ENCODE peak calls at places on chromosome 10, in five cellular contexts. One of them, this sample, is unnamed.

GRCh38 chr10:68096913-68097509 is 12.3 kb upstream of the MYPN start:
- DNase-seq in fibroblast of pulmonary artery: peak; percentile 71
- DNase-seq in epithelial cell of esophagus: peak; percentile 98
- DNase-seq in fibroblast of mammary gland: peak; percentile 98
- DNase-seq in Peyer's patch: peak; percentile 57
- DNase-seq in this sample: peak; percentile 92

GRCh38 chr10:118002581-118002980 is 44.2 kb downstream of the RAB11FIP2 start:
- DNase-seq in Peyer's patch: no peak
- DNase-seq in epithelial cell of esophagus: peak; percentile 66
- DNase-seq in fibroblast of mammary gland: peak; percentile 66
- DNase-seq in fibroblast of pulmonary artery: peak; percentile 60
- DNase-seq in this sample: peak; percentile 35

GRCh38 chr10:126872135-126872534 is 33.1 kb upstream of the DOCK1 start:
- DNase-seq in epithelial cell of esophagus: no peak
- DNase-seq in fibroblast of mammary gland: no peak
- DNase-seq in Peyer's patch: no peak
- DNase-seq in fibroblast of pulmonary artery: no peak
- DNase-seq in this sample: no peak

GRCh38 chr10:93336110-93336509 is 146.0 kb downstream of the MYOF start:
- DNase-seq in fibroblast of pulmonary artery: no peak
- DNase-seq in fibroblast of mammary gland: no peak
- DNase-seq in Peyer's patch: no peak
- DNase-seq in epithelial cell of esophagus: peak; percentile 29
- DNase-seq in this sample: no peak

GRCh38 chr10:75230600-75231038 is 5.1 kb downstream of the COMTD1 start:
- DNase-seq in Peyer's patch: peak; percentile 92
- DNase-seq in fibroblast of mammary gland: peak; percentile 86
- DNase-seq in fibroblast of pulmonary artery: peak; percentile 89
- DNase-seq in epithelial cell of esophagus: peak; percentile 91
- DNase-seq in this sample: peak; percentile 84

GRCh38 chr10:72694476-72695369 is 2.8 kb downstream of the MCU start:
- DNase-seq in Peyer's patch: no peak
- DNase-seq in epithelial cell of esophagus: peak; percentile 60
- DNase-seq in fibroblast of pulmonary artery: peak; percentile 75
- DNase-seq in fibroblast of mammary gland: peak; percentile 64
- DNase-seq in this sample: peak; percentile 51

GRCh38 chr10:47396311-47396717 is 12.2 kb upstream of the ZNF488 start:
- DNase-seq in fibroblast of pulmonary artery: no peak
- DNase-seq in fibroblast of mammary gland: no peak
- DNase-seq in epithelial cell of esophagus: peak; percentile 94
- DNase-seq in Peyer's patch: no peak
- DNase-seq in this sample: no peak

GRCh38 chr10:57333880-57334279 is 933.8 kb downstream of the IPMK start:
- DNase-seq in epithelial cell of esophagus: no peak
- DNase-seq in fibroblast of mammary gland: no peak
- DNase-seq in fibroblast of pulmonary artery: no peak
- DNase-seq in Peyer's patch: no peak
- DNase-seq in this sample: no peak

GRCh38 chr10:132400547-132401151 is 3.6 kb downstream of the PWWP2B start:
- DNase-seq in Peyer's patch: peak; percentile 51
- DNase-seq in epithelial cell of esophagus: no peak
- DNase-seq in fibroblast of pulmonary artery: no peak
- DNase-seq in fibroblast of mammary gland: no peak
- DNase-seq in this sample: no peak
- H3K4me3 ChIP-seq in Peyer's patch: no peak overlapping the region
- H3K4me3 ChIP-seq in epithelial cell of esophagus: no peak overlapping the region
- H3K4me3 ChIP-seq in fibroblast of pulmonary artery: no peak overlapping the region
- H3K4me3 ChIP-seq in fibroblast of mammary gland: no peak overlapping the region
- H3K4me3 ChIP-seq in this sample: no peak overlapping the region

GRCh38 chr10:42753507-42754154 is 29.0 kb upstream of the BMS1 start:
- DNase-seq in epithelial cell of esophagus: no peak
- DNase-seq in fibroblast of mammary gland: no peak
- DNase-seq in Peyer's patch: no peak
- DNase-seq in fibroblast of pulmonary artery: no peak
- DNase-seq in this sample: no peak
- TF ChIP-seq CTCF in epithelial cell of esophagus: no peak
- TF ChIP-seq CTCF in fibroblast of mammary gland: no peak
- TF ChIP-seq CTCF in Peyer's patch: no peak
- TF ChIP-seq CTCF in fibroblast of pulmonary artery: no peak
- TF ChIP-seq CTCF in this sample: no peak

GRCh38 chr10:125482108-125482507 is 200.9 kb downstream of the TEX36 start:
- DNase-seq in epithelial cell of esophagus: no peak
- DNase-seq in Peyer's patch: no peak
- DNase-seq in fibroblast of pulmonary artery: peak; percentile 0
- DNase-seq in fibroblast of mammary gland: no peak
- DNase-seq in this sample: no peak

GRCh38 chr10:125479059-125479458 is 203.9 kb downstream of the TEX36 start:
- DNase-seq in fibroblast of mammary gland: peak; percentile 15
- DNase-seq in Peyer's patch: no peak
- DNase-seq in fibroblast of pulmonary artery: no peak
- DNase-seq in epithelial cell of esophagus: peak; percentile 98
- DNase-seq in this sample: peak; percentile 27

GRCh38 chr10:125484035-125484732 is 198.8 kb downstream of the TEX36 start:
- DNase-seq in Peyer's patch: no peak
- DNase-seq in epithelial cell of esophagus: no peak
- DNase-seq in fibroblast of mammary gland: no peak
- DNase-seq in fibroblast of pulmonary artery: no peak
- DNase-seq in this sample: no peak

DNA sequence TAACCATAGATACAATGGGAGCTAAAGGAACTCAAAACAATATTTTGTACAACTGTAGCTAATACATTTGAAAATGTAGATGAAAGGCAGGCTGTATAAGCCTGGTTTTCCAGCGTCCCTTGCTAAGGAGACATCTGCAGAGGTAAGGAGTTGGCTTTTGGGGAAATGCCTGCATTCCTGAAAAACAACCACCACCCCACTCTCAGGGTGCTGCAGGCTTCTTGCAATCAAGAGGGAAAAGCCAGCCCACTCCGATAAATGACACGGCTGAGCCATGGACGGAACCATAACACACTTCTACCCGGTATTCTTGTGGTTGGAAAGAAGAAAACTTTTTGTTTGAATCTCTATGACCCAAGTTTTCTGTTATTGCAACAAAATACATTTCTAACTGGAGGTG is 200.3 kb downstream of the TEX36 start:
- DNase-seq in fibroblast of mammary gland: no peak
- DNase-seq in fibroblast of pulmonary artery: no peak
- DNase-seq in Peyer's patch: no peak
- DNase-seq in epithelial cell of esophagus: no peak
- DNase-seq in this sample: no peak
- H3K4me3 ChIP-seq in fibroblast of mammary gland: no peak overlapping the region
- H3K4me3 ChIP-seq in fibroblast of pulmonary artery: no peak overlapping the region
- H3K4me3 ChIP-seq in Peyer's patch: no peak overlapping the region
- H3K4me3 ChIP-seq in epithelial cell of esophagus: no peak overlapping the region
- H3K4me3 ChIP-seq in this sample: no peak overlapping the region

DNA sequence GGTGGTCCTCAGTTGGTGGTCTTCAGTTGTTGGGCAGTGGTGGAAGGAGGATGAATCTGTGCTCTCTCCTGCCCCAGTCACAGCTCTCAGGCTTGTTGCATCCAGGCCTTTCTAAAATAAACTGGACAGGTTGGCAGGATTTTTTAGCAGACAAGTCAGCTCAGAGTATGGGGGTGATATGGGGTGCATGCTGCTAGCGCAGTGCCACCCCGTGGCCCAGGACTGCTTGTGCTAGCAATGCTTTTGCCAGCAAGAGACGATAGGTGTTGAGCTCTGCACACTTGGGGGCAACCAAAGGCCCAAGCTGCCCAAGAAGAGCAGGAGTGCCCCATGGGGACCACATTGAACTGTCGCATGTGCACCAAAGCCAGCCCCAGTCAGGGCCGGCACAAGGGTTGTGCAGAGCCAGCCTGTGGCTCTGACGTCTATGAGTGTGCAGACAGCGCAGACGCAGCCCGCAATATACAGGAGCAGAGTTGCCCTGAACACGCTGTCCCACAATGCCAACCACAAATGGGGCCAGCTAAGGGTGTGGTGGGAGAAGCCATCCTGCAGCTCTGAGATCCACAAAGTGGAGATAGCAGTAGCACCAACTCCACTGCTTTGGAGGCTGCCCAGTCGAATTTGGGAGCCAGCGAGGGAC is 49.8 kb upstream of the PDSS1 start:
- DNase-seq in fibroblast of mammary gland: no peak
- DNase-seq in epithelial cell of esophagus: no peak
- DNase-seq in Peyer's patch: no peak
- DNase-seq in fibroblast of pulmonary artery: no peak
- DNase-seq in this sample: no peak
- TF ChIP-seq CTCF in fibroblast of mammary gland: no peak
- TF ChIP-seq CTCF in epithelial cell of esophagus: no peak
- TF ChIP-seq CTCF in Peyer's patch: no peak
- TF ChIP-seq CTCF in fibroblast of pulmonary artery: no peak
- TF ChIP-seq CTCF in this sample: no peak